ENCODE peak calls at places on chromosomes 4 and X, in ten cellular contexts. L, W, V, X, H, T, A, U, Y and J are unnamed samples.

GRCh38 chr4:39823193-39823592 is 125.3 kb downstream of the UBE2K start:
- DNase-seq in W (no peak), U (no peak), T (no peak), X (no peak), H (no peak), A (no peak), V (peak), L (no peak), Y (no peak), J (no peak)

GRCh38 chrX:47181301-47181700 is 12.3 kb upstream of the UBA1 start:
- DNase-seq in H (peak), T (peak), W (peak), L (no peak), A (no peak), V (no peak), U (no peak), Y (no peak), X (no peak), J (no peak)

GRCh38 chr4:152690706-152691651 is 11.2 kb upstream of the TMEM154 start:
- DNase-seq in W (no peak), X (no peak), A (no peak), H (no peak), L (no peak), U (no peak), Y (no peak), V (no peak), T (no peak), J (no peak)

GRCh38 chr4:183504930-183505555 is at the start of gene ING2:
- DNase-seq in U (peak), W (peak), T (no peak), Y (no peak), H (peak), X (no peak), L (no peak), A (peak), V (no peak), J (no peak)

GRCh38 chr4:186485621-186486062 is 69.7 kb downstream of the MTNR1A start:
- DNase-seq in H (no peak), A (no peak), X (no peak), T (no peak), U (no peak), Y (no peak), W (no peak), V (peak), L (peak), J (no peak)

GRCh38 chr4:21209854-21210253 is 509.6 kb downstream of the PACRGL start:
- DNase-seq in Y (no peak), L (no peak), H (no peak), T (no peak), V (no peak), W (no peak), X (no peak), A (no peak), U (no peak), J (no peak)

GRCh38 chr4:174561556-174561955 is 39.3 kb upstream of the HPGD start:
- DNase-seq in X (no peak), T (no peak), W (no peak), A (no peak), L (no peak), U (no peak), H (no peak), Y (no peak), V (no peak), J (no peak)

GRCh38 chrX:150913511-150913910 is 15.0 kb upstream of the CD99L2 start:
- DNase-seq in V (peak), T (no peak), U (no peak), H (no peak), A (no peak), L (peak), X (no peak), Y (no peak), W (no peak), J (no peak)

GRCh38 chr4:172362569-172362968 is 549.4 kb downstream of the GALNTL6 start:
- DNase-seq in U (no peak), L (no peak), Y (no peak), A (no peak), T (no peak), H (no peak), X (no peak), W (no peak), V (no peak), J (no peak)

GRCh38 chrX:23554304-23554703 is 113.0 kb upstream of the PRDX4 start:
- DNase-seq in X (peak), Y (no peak), L (peak), T (no peak), A (no peak), V (peak), U (peak), W (no peak), H (no peak), J (peak)

GRCh38 chr4:163107754-163108153 is 58.9 kb downstream of the NAF1 start:
- DNase-seq in A (no peak), Y (no peak), L (no peak), X (peak), H (no peak), U (no peak), T (no peak), W (no peak), V (peak), J (no peak)

DNA sequence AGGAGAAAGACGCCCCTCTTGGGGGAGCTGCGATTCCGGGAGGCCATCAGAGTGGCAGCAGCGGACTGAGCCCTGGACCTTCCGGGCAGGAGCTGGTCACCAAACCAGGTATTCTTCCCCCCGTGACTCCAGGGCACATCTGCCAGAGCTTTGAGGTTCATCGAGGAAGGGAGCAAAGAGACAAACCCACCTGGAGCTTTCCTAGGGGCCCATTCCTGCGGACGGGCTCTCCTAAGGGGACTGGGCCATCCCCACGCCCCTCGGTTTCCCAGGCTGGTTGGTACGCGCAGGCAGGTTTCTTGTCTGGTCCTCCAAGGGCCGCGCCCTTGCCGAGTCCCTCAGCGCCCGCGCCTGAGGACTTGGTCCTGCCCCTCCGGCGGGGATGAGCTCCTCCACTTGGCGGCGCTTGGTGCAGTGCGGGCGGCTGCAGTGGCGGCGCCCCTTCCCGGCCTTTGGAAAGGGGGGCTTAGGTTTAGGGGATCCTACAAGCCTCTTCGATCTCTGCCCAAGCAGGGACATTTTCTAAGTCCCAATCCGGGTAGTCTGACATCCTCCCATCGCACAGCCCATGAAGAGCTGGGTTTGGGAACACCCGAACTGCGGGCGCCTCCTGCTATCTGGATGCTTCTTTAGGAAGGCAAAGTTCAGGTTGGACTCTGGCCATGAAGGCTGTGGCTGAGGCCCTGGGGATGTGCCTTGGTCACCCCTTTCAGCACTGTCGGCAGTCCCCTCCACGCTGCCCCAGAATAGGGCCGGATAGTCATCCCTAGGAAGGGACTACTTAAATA is 543 bp downstream of the STBD1 start:
- DNase-seq in H (peak), L (no peak), A (peak), U (no peak), T (peak), X (no peak), W (peak), V (peak), Y (peak), J (no peak)
- TF ChIP-seq CTCF in H (peak), L (peak), A (peak), U (no peak), T (no peak), X (peak), W (no peak), V (peak), Y (peak), J (peak)

GRCh38 chrX:68686684-68687045 is 39.2 kb downstream of the STARD8 start:
- DNase-seq in Y (no peak), H (no peak), U (no peak), X (no peak), T (no peak), V (no peak), A (no peak), W (no peak), L (no peak), J (no peak)
- H3K4me3 ChIP-seq in Y (peak), H (peak), U (no peak), X (no peak), T (peak), V (peak), A (no peak), W (peak), L (peak), J (peak)

DNA sequence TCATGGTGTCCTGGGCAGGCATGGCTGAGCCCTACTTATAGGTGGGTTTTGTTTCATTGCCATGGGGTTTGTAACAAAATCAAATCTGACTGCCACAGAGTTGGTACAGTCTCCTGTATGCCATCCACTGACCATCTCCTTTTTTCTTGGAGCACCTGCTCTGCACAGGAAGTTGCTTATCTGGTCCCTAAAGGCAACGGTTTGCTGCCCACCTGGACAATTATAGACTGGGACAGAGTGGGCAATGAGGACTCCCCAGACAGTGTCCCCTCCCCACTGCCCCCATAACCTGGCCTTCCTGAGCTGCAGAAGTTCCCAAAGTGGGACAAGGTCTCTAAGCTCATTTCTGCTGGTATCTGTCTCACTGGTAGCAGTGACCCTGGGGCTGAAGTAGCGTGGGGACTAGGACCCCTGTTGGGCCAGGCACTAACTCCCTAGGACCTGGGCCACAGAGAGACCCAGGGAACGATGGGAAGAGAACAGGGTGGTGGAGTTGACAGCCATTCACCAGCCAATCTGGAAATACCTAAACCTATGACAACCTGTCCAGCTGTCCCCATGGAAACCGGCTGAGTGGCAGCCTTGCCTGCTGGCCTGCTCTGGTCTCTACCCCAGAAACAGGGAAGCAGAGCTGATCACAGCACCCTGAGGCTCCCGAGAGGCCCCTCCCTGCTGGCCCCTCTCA is 64.7 kb downstream of the WFS1 start:
- DNase-seq in V (no peak), Y (peak), A (no peak), U (no peak), W (no peak), T (no peak), X (no peak), H (peak), L (no peak), J (no peak)
- TF ChIP-seq CTCF in V (no peak), Y (peak), A (no peak), U (peak), W (no peak), T (no peak), X (no peak), H (no peak), L (no peak), J (no peak)

DNA sequence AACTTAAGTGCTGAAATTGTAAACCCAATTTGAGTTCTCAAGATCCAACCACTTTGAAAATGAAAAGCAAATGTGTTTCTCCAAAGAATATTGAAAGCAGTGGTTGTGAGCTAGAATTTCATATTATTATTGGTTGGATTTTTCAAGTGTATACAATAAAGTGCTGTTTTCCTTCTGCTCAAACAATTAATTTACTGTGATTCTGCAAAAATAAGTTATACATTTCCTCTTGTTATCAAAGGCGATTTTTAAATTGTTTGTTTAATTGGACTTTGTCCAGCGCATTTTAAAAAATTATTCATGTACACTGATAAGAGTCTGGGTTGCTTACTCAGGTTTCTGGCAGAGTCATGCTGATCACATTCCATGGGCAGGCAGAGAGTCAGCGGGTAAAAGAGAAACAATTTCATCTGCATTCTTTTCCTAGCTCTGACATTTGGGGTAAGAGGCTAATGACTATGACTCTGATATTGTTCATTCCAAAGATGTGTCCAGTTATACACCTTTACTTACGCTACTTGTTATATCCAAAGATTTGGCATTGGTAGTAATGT is 8.9 kb downstream of the FAT4 start:
- DNase-seq in H (no peak), U (peak), Y (no peak), V (peak), T (no peak), X (no peak), L (no peak), W (no peak), A (no peak), J (no peak)
- H3K4me3 ChIP-seq in H (peak), U (no peak), Y (no peak), V (no peak), T (no peak), X (no peak), L (no peak), W (peak), A (no peak), J (no peak)

DNA sequence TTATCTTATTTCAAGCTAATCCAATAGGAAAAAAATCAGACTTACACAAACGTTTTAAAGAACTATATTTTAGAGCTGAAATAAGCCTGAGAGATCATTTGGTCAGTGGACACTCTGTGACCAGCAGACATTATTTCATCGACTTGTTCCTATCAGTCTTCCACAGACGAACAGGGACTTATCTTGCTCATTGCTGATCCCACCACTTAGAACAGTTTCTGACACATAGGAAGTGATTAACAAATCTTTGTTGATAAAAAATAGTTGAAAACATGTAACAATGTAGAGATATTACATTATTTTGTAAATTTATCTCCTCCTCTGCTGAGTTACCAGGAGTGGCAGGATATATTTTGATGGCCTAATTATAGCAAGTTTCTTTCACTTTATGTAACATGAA is 65.8 kb downstream of the TAPT1 start:
- DNase-seq in H (no peak), V (no peak), L (no peak), A (no peak), U (no peak), T (no peak), Y (no peak), W (no peak), X (no peak), J (no peak)
- TF ChIP-seq CTCF in H (no peak), V (no peak), L (no peak), A (no peak), U (no peak), T (no peak), Y (no peak), W (no peak), X (no peak), J (no peak)

DNA sequence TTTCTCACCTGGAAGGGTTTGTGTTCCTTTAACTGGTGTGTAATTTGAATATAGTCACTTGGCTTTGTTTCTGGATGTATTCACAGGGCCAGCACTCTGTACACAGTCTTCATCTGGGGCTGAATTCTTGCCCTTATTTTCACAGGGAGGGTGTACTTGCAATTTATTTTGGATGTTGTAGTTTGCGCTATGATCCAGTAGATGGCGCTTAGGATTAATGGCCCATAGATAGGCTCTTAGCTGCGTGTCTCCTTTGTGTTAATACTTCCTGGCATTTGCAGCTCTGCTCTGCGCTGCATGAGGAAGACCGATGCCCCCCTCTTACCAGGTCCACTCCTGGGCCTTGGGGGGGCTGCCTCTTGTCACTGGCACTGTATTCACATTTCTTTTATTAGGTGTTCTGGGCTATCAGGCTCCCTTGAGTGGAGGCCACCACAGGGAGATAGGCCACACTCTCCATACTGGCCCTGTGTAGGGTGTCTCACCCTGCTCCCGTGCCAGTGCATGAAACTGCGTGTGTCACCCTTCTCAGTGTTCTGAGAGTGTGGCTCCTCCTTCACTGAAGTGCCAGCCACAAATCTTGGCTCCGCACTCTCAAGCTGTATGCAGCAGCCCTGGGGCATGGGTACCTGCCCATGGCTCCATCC is 562.2 kb downstream of the ZIC3 start:
- DNase-seq in W (no peak), Y (no peak), T (no peak), L (peak), U (no peak), X (peak), H (no peak), A (peak), V (peak), J (no peak)
- H3K4me3 ChIP-seq in W (no peak), Y (no peak), T (no peak), L (no peak), U (no peak), X (no peak), H (no peak), A (no peak), V (no peak), J (no peak)

DNA sequence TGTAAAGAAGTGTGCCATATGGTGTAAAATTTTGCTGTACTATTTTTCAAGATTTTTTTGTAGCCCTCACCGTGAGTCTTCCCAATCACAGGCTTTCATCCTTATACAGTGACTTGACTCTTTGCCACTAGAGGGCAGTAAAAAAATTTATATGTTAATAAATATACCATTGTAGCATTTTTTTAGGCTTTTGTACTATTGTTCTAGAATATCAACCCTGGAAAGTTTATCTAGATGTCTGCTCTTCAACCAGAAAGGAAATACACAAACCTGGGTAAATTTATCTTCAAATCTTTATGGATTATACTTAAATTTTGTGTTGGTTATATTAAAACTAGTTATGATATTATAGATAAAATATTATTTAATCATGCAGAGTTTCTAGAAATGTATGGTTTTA is 235.3 kb downstream of the TENM3 start:
- DNase-seq in U (no peak), W (no peak), A (no peak), V (peak), Y (no peak), T (no peak), H (no peak), L (peak), X (no peak), J (no peak)
- TF ChIP-seq CTCF in U (peak), W (no peak), A (peak), V (peak), Y (peak), T (peak), H (peak), L (peak), X (peak), J (peak)

GRCh38 chr4:48193096-48193836 is 59.2 kb upstream of the TXK start:
- DNase-seq in Y (no peak), X (no peak), W (no peak), V (no peak), U (no peak), H (no peak), L (no peak), A (no peak), T (no peak), J (no peak)
- H3K4me3 ChIP-seq in Y (no peak), X (no peak), W (no peak), V (no peak), U (no peak), H (no peak), L (no peak), A (no peak), T (no peak), J (no peak)